ENCODE peak calls at places on chromosomes 2 and 18, in four cellular contexts. M is astrocyte, R is neural progenitor cell, N is PC-9. E is an unnamed sample.
A peak's percentile ranks its signal among the peaks of the same experiment; 100 is the strongest.

GRCh38 chr2:20614201-20615045 is 36.5 kb downstream of the HS1BP3 start:
- DNase-seq in N (peak; percentile 72), R (peak; percentile 83), M (peak; percentile 38), E (peak; percentile 49)

GRCh38 chr2:233600361-233600760 is 17.1 kb upstream of the UGT1A8 start:
- DNase-seq in M (no peak), R (no peak), N (no peak), E (no peak)

GRCh38 chr18:22700920-22701319 is 232.2 kb upstream of the RBBP8 start:
- DNase-seq in M (no peak), N (no peak), R (no peak), E (no peak)

GRCh38 chr2:98701230-98701629 is 29.7 kb downstream of the MGAT4A start:
- DNase-seq in R (no peak), M (no peak), N (no peak), E (no peak)

GRCh38 chr2:6459138-6459537 is 406.6 kb downstream of the CMPK2 start:
- DNase-seq in M (no peak), R (no peak), N (no peak), E (no peak)

GRCh38 chr2:132623096-132623839 is 46.7 kb downstream of the LYPD1 start:
- DNase-seq in R (no peak), M (peak; percentile 89), N (no peak), E (peak; percentile 18)

GRCh38 chr2:234107861-234108260 is 57.4 kb downstream of the SPP2 start:
- DNase-seq in R (no peak), M (no peak), N (no peak), E (no peak)

GRCh38 chr2:217650716-217651360 is 352.0 kb downstream of the TNS1 start:
- DNase-seq in M (peak; percentile 22), N (peak; percentile 12), R (peak; percentile 83), E (peak; percentile 74)

GRCh38 chr18:23690505-23691068 is 1.3 kb downstream of the LAMA3 start:
- DNase-seq in N (no peak), R (peak; percentile 34), M (no peak), E (no peak)

GRCh38 chr2:49222975-49223528 is 68.7 kb upstream of the FSHR start:
- DNase-seq in R (no peak), N (no peak), M (no peak), E (no peak)

GRCh38 chr2:201216918-201217317 is 34.0 kb downstream of the CASP10 start:
- DNase-seq in N (no peak), R (no peak), M (no peak), E (no peak)

GRCh38 chr18:44497757-44498490 is 182.8 kb upstream of the SETBP1 start:
- DNase-seq in M (no peak), N (no peak), R (no peak), E (no peak)

GRCh38 chr2:239175181-239175580 is 225.6 kb downstream of the HDAC4 start:
- DNase-seq in M (no peak), R (no peak), N (no peak), E (no peak)

GRCh38 chr18:49768051-49768391 is 45.3 kb downstream of the ACAA2 start:
- DNase-seq in R (peak; percentile 80), N (peak; percentile 63), M (peak; percentile 50), E (peak; percentile 64)

GRCh38 chr2:17879137-17879912 is 858 bp downstream of the KCNS3 start:
- DNase-seq in R (peak; percentile 93), M (peak; percentile 27), N (peak; percentile 88), E (peak; percentile 94)

GRCh38 chr18:33749831-33750230 is 171.8 kb downstream of the ASXL3 start:
- DNase-seq in N (no peak), M (no peak), R (no peak), E (no peak)

GRCh38 chr18:55856191-55856590 is 268.2 kb upstream of the TCF4 start:
- DNase-seq in M (peak; percentile 96), R (no peak), N (peak; percentile 11), E (peak; percentile 57)

GRCh38 chr2:202178342-202178958 is 59.9 kb downstream of the SUMO1 start:
- DNase-seq in R (peak; percentile 84), N (peak; percentile 29), M (peak; percentile 47), E (peak; percentile 83)

GRCh38 chr2:188725981-188726380 is 248.2 kb upstream of the COL3A1 start:
- DNase-seq in M (peak; percentile 82), R (no peak), N (no peak), E (peak; percentile 69)

GRCh38 chr18:58076052-58076451 is 32.0 kb downstream of the NEDD4L start:
- DNase-seq in M (peak; percentile 46), R (no peak), N (no peak), E (no peak)

GRCh38 chr2:120707816-120708215 is 27.9 kb upstream of the GLI2 start:
- DNase-seq in N (no peak), R (no peak), M (no peak), E (no peak)

GRCh38 chr18:79975043-79975442 is 10.6 kb downstream of the HSBP1L1 start:
- DNase-seq in R (no peak), M (no peak), N (no peak), E (no peak)

GRCh38 chr18:39325973-39326372 is 1760.4 kb upstream of the CELF4 start:
- DNase-seq in N (no peak), R (no peak), M (no peak), E (no peak)

GRCh38 chr18:9612215-9612830 is 2.0 kb downstream of the PPP4R1 start:
- DNase-seq in N (peak; percentile 48), M (peak; percentile 32), R (peak; percentile 32), E (peak; percentile 56)

GRCh38 chr2:116680537-116680936 is 1134.0 kb upstream of the DDX18 start:
- DNase-seq in N (no peak), R (no peak), M (no peak), E (no peak)

GRCh38 chr2:26970244-26970927 is at the start of gene MAPRE3:
- DNase-seq in N (peak; percentile 83), M (peak; percentile 63), R (peak; percentile 100), E (peak; percentile 82)
- TF ChIP-seq EZH2 in N (no peak), M (no peak), R (no peak), E (no peak)

GRCh38 chr2:176170606-176171005 is 13.5 kb downstream of the HOXD3 start:
- DNase-seq in N (no peak), R (no peak), M (peak; percentile 57), E (no peak)

GRCh38 chr2:176173679-176174381 is 14.6 kb upstream of the HOXD1 start:
- DNase-seq in M (peak; percentile 68), N (no peak), R (no peak), E (no peak)

GRCh38 chr2:176171331-176172006 is 14.4 kb downstream of the HOXD3 start:
- DNase-seq in N (no peak), R (peak; percentile 67), M (peak; percentile 58), E (no peak)

GRCh38 chr2:176172748-176173586 is 15.5 kb upstream of the HOXD1 start:
- DNase-seq in M (peak; percentile 49), R (no peak), N (no peak), E (no peak)

DNA sequence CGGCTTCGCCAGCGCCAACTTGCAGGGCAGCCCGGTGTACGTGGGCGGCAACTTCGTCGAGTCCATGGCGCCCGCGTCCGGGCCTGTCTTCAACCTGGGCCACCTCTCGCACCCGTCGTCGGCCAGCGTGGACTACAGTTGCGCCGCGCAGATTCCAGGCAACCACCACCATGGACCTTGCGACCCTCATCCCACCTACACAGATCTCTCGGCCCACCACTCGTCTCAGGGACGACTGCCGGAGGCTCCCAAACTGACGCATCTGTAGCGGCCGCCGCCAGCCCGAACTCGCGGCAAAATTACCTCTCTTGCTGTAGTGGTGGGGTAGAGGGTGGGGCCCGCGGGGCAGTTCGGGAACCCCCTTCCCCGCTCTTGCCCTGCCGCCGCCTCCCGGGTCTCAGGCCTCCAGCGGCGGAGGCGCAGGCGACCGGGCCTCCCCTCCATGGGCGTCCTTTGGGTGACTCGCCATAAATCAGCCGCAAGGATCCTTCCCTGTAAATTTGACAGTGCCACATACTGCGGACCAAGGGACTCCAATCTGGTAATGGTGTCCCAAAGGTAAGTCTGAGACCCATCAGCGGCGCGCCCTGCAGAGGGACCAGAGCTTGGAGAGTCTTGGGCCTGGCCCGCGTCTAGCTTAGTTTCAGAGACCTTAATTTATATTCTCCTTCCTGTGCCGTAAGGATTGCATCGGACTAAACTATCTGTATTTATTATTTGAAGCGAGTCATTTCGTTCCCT is 15.1 kb downstream of the HOXD3 start:
- DNase-seq in R (peak; percentile 21), M (no peak), N (no peak), E (no peak)
- TF ChIP-seq EZH2 in R (peak; percentile 99), M (peak; percentile 79), N (no peak), E (no peak)

DNA sequence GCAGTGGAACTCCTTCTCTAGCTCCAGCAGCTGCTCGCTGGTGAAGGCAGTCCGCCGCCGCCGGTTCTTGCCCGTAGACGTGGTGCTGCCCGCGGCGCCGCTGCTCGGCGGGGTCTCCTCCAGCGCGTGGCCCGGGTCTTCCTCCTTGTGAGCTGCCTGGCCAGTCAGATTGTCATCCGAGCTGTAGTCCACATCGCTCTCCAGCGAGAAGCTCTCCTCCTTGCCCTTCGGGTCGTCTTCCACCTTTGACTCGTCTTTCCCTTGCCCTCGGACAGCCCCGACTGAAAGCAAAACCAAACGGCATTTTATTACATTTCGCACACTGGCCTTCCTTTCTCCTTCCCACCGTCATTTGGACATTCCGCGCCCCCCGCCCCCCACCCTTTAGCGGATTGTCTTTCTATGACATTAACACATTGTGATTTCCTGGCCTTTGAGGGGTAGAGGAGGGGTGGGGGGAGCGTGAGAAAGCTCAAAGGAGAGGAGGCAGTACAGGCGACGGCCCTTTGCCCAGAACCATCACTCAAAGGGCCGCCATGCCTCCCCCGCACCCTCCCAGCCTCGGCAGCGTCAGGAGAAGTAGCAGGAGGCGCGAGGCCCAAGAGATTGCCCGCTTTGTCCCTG is 1.9 kb downstream of the GBX2 start:
- DNase-seq in N (no peak), R (peak; percentile 67), M (no peak), E (no peak)
- TF ChIP-seq EZH2 in N (no peak), R (peak; percentile 76), M (peak; percentile 78), E (peak; percentile 45)

GRCh38 chr2:14634223-14634884 is 1.8 kb downstream of the LRATD1 start:
- DNase-seq in N (peak; percentile 70), M (peak; percentile 61), R (peak; percentile 91), E (peak; percentile 9)

GRCh38 chr2:14633031-14633430 is 514 bp downstream of the LRATD1 start:
- DNase-seq in R (peak; percentile 28), N (no peak), M (no peak), E (no peak)

GRCh38 chr2:14632133-14632936 is at the start of gene LRATD1:
- DNase-seq in N (peak; percentile 79), R (peak; percentile 98), M (peak; percentile 72), E (peak; percentile 68)

GRCh38 chr2:14633451-14634211 is 1.1 kb downstream of the LRATD1 start:
- DNase-seq in N (no peak), R (peak; percentile 29), M (no peak), E (no peak)

DNA sequence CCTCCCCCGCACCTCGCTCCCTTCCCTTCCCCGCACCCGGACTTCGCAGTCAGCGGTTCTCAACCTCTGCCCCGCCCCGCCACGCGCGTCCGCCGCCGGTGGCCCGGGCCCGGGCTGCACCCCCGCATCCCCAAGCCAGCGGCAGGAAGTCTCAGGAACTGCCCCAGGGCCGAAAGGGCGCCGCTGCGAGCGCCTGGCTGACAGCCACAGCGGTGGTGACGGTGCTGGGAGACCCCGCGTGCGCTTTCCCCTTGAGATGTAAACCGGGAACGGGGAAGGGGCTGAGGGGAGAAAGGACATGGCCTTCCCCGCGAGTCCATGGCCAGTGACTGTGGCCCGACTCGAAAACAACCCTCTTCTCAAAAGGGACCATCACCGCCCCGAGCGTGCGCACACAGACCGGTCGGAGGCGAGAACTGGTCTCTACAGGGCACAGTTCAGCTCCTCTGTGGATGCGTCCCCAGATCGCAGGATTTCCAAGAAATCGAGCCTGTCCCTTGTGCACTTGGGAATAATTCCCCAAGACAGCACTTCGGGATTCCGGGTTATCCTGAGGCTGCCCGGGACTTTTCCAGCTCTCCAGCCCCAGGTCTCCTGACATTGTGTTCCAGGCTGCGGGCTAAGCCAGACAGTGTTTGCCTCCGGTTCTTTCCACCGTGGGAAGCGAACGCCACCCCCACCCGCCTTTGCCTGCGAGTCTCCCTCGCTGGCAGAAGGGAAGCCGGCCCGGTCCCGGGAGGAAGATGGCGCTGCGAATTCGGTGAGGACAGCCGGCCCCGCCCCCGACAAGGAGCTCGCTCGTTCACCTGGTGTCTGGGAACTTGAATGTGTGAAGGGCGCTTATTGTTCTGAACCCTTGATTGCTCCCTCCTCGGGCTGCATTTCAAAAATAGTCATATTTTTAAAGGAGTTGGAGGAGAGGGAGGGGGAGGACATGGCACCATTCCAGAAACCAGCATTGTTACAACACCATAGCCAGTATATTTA is 2.7 kb downstream of the LRATD1 start:
- DNase-seq in R (peak; percentile 67), N (peak; percentile 74), M (peak; percentile 60), E (peak; percentile 4)
- TF ChIP-seq EZH2 in R (peak; percentile 66), N (no peak), M (no peak), E (peak; percentile 58)